ENCODE peak calls at places on chromosomes 13 and 19, in seven cellular contexts. One of them, this sample, is unnamed. For H3K36me3, the result is how much of the 10 kb centered on the place peaks cover.

GRCh38 chr13:34720618-34721017 is 221.5 kb upstream of the NBEA start:
- DNase-seq in aorta: no peak
- DNase-seq in lower lobe of right lung: no peak
- DNase-seq in fibroblast of lung: peak
- DNase-seq in upper lobe of right lung: no peak
- DNase-seq in BJ: no peak
- DNase-seq in pancreas: no peak
- DNase-seq in this sample: no peak

GRCh38 chr13:45393941-45394570 is 24.1 kb downstream of the SLC25A30 start:
- DNase-seq in aorta: no peak
- DNase-seq in lower lobe of right lung: no peak
- DNase-seq in fibroblast of lung: peak
- DNase-seq in BJ: no peak
- DNase-seq in pancreas: peak
- DNase-seq in upper lobe of right lung: no peak
- DNase-seq in this sample: no peak

GRCh38 chr13:63636231-63636993 is 2220.8 kb upstream of the PCDH20 start:
- DNase-seq in fibroblast of lung: no peak
- DNase-seq in aorta: no peak
- DNase-seq in pancreas: no peak
- DNase-seq in upper lobe of right lung: no peak
- DNase-seq in lower lobe of right lung: no peak
- DNase-seq in BJ: no peak
- DNase-seq in this sample: no peak

GRCh38 chr19:47726467-47726866 is 13.2 kb downstream of the EHD2 start:
- DNase-seq in fibroblast of lung: peak
- DNase-seq in upper lobe of right lung: no peak
- DNase-seq in aorta: no peak
- DNase-seq in lower lobe of right lung: no peak
- DNase-seq in BJ: peak
- DNase-seq in pancreas: no peak
- DNase-seq in this sample: no peak

GRCh38 chr19:17076539-17076919 is 952 bp downstream of the MYO9B start:
- DNase-seq in pancreas: no peak
- DNase-seq in aorta: no peak
- DNase-seq in BJ: no peak
- DNase-seq in fibroblast of lung: no peak
- DNase-seq in lower lobe of right lung: no peak
- DNase-seq in upper lobe of right lung: no peak
- DNase-seq in this sample: no peak

GRCh38 chr13:43684947-43685725 is 101.6 kb downstream of the ENOX1 start:
- DNase-seq in BJ: no peak
- DNase-seq in fibroblast of lung: no peak
- DNase-seq in pancreas: no peak
- DNase-seq in aorta: no peak
- DNase-seq in lower lobe of right lung: no peak
- DNase-seq in upper lobe of right lung: no peak
- DNase-seq in this sample: no peak

GRCh38 chr13:23984541-23984940 is 87.2 kb upstream of the C1QTNF9B start:
- DNase-seq in lower lobe of right lung: no peak
- DNase-seq in BJ: no peak
- DNase-seq in fibroblast of lung: peak
- DNase-seq in pancreas: peak
- DNase-seq in aorta: no peak
- DNase-seq in upper lobe of right lung: no peak
- DNase-seq in this sample: no peak

GRCh38 chr19:16876904-16877361 is 11.9 kb upstream of the F2RL3 start:
- DNase-seq in BJ: no peak
- DNase-seq in pancreas: no peak
- DNase-seq in lower lobe of right lung: no peak
- DNase-seq in upper lobe of right lung: no peak
- DNase-seq in fibroblast of lung: peak
- DNase-seq in aorta: no peak
- DNase-seq in this sample: no peak

GRCh38 chr13:47004022-47004421 is 107.2 kb upstream of the HTR2A start:
- DNase-seq in upper lobe of right lung: no peak
- DNase-seq in fibroblast of lung: peak
- DNase-seq in pancreas: no peak
- DNase-seq in lower lobe of right lung: no peak
- DNase-seq in aorta: no peak
- DNase-seq in BJ: no peak
- DNase-seq in this sample: no peak

GRCh38 chr19:16328824-16329482 is 4.3 kb downstream of the KLF2 start:
- DNase-seq in lower lobe of right lung: peak
- DNase-seq in fibroblast of lung: no peak
- DNase-seq in upper lobe of right lung: no peak
- DNase-seq in pancreas: no peak
- DNase-seq in aorta: no peak
- DNase-seq in BJ: no peak
- DNase-seq in this sample: no peak

GRCh38 chr13:44196186-44196751 is 177.4 kb upstream of the SERP2 start:
- DNase-seq in pancreas: no peak
- DNase-seq in BJ: no peak
- DNase-seq in upper lobe of right lung: no peak
- DNase-seq in lower lobe of right lung: no peak
- DNase-seq in fibroblast of lung: no peak
- DNase-seq in aorta: no peak
- DNase-seq in this sample: no peak

GRCh38 chr13:67366533-67366932 is 136.4 kb upstream of the PCDH9 start:
- DNase-seq in aorta: no peak
- DNase-seq in fibroblast of lung: peak
- DNase-seq in pancreas: no peak
- DNase-seq in lower lobe of right lung: no peak
- DNase-seq in upper lobe of right lung: no peak
- DNase-seq in BJ: no peak
- DNase-seq in this sample: no peak

GRCh38 chr13:38159710-38160109 is 189.9 kb upstream of the UFM1 start:
- DNase-seq in BJ: no peak
- DNase-seq in aorta: no peak
- DNase-seq in fibroblast of lung: no peak
- DNase-seq in upper lobe of right lung: no peak
- DNase-seq in pancreas: no peak
- DNase-seq in lower lobe of right lung: no peak
- DNase-seq in this sample: no peak

GRCh38 chr19:42280761-42281174 is 11.7 kb downstream of the CIC start:
- DNase-seq in upper lobe of right lung: no peak
- DNase-seq in pancreas: peak
- DNase-seq in lower lobe of right lung: no peak
- DNase-seq in fibroblast of lung: peak
- DNase-seq in aorta: peak
- DNase-seq in BJ: no peak
- DNase-seq in this sample: peak

GRCh38 chr19:54248016-54248601 is 5.5 kb upstream of the LILRA6 start:
- DNase-seq in upper lobe of right lung: no peak
- DNase-seq in lower lobe of right lung: peak
- DNase-seq in BJ: no peak
- DNase-seq in aorta: no peak
- DNase-seq in pancreas: no peak
- DNase-seq in fibroblast of lung: no peak
- DNase-seq in this sample: no peak

GRCh38 chr19:48480476-48481190 is 11.5 kb downstream of the CYTH2 start:
- DNase-seq in BJ: no peak
- DNase-seq in pancreas: no peak
- DNase-seq in lower lobe of right lung: no peak
- DNase-seq in fibroblast of lung: peak
- DNase-seq in upper lobe of right lung: peak
- DNase-seq in aorta: peak
- DNase-seq in this sample: no peak

GRCh38 chr19:16714702-16715294 is 4.8 kb upstream of the NWD1 start:
- DNase-seq in aorta: peak
- DNase-seq in fibroblast of lung: peak
- DNase-seq in pancreas: peak
- DNase-seq in upper lobe of right lung: peak
- DNase-seq in BJ: no peak
- DNase-seq in lower lobe of right lung: peak
- DNase-seq in this sample: peak

DNA sequence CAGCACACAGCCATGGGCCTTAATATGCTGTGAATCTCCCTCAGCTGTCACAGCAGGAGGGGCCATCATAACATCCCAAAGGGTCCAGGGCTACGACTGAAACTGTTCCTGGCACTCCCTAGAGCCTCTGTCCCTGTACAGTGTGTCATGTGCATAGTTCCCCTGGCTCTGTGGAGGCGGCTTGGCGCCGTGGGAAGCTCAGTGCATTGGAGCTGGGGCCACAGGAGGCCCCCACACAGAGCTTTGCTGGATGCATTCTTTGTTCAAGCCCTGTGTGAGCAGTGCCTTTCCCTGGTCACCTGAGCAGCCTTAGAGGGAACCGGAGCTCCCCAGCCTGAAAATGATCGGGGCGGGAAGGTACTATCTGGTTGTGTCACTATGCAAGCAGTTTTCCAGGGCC is 21.4 kb downstream of the UBXN6 start:
- DNase-seq in fibroblast of lung: no peak
- DNase-seq in pancreas: no peak
- DNase-seq in BJ: no peak
- DNase-seq in lower lobe of right lung: no peak
- DNase-seq in upper lobe of right lung: no peak
- DNase-seq in aorta: no peak
- DNase-seq in this sample: no peak
- H3K36me3 ChIP-seq in fibroblast of lung: under half
- H3K36me3 ChIP-seq in pancreas: under half
- H3K36me3 ChIP-seq in BJ: under half
- H3K36me3 ChIP-seq in lower lobe of right lung: under half
- H3K36me3 ChIP-seq in upper lobe of right lung: under half
- H3K36me3 ChIP-seq in aorta: under half
- H3K36me3 ChIP-seq in this sample: under half

DNA sequence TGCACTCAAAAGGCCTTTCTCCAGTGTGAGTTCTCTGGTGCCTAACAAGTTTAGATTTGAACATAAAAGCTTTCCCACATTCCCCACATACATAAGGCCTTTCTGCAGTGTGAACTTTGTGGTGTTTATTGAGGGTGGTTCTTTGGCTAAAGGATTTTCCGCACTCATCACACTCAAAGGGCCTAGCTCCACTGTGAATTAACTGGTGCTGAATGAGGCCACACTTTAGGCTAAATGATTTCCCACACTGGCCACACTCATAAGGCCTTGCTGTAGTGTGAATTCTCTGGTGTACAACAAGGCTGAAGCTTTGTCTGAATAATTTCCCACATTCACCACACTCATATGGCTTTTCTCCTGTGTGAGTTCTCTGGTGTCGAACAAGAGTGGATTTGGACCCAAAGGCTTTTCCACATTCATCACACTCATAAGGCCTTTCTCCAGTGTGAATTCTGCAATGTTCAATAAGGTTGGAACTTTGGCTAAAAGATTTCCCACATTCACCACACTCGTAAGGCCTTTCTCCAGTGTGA is 6.2 kb downstream of the ZNF416 start:
- DNase-seq in BJ: no peak
- DNase-seq in fibroblast of lung: no peak
- DNase-seq in aorta: no peak
- DNase-seq in pancreas: no peak
- DNase-seq in lower lobe of right lung: no peak
- DNase-seq in upper lobe of right lung: no peak
- DNase-seq in this sample: no peak
- H3K36me3 ChIP-seq in BJ: under half
- H3K36me3 ChIP-seq in fibroblast of lung: under half
- H3K36me3 ChIP-seq in aorta: under half
- H3K36me3 ChIP-seq in pancreas: under half
- H3K36me3 ChIP-seq in lower lobe of right lung: under half
- H3K36me3 ChIP-seq in upper lobe of right lung: under half
- H3K36me3 ChIP-seq in this sample: under half

DNA sequence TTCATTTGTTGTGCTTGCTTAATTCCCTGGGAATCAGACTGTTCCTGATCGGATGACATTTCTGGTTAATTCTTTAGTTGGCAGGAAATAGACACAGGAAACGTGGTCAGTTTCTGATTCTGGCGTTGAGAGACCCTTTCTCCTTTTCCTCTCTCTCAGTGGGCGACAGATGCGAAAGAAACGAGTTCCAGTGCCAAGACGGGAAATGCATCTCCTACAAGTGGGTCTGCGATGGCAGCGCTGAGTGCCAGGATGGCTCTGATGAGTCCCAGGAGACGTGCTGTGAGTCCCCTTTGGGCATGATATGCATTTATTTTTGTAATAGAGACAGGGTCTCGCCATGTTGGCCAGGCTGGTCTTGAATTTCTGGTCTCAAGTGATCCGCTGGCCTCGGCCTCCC is 10.8 kb downstream of the LDLR start:
- DNase-seq in fibroblast of lung: no peak
- DNase-seq in pancreas: no peak
- DNase-seq in lower lobe of right lung: no peak
- DNase-seq in upper lobe of right lung: no peak
- DNase-seq in BJ: no peak
- DNase-seq in aorta: no peak
- DNase-seq in this sample: no peak
- H3K36me3 ChIP-seq in fibroblast of lung: under half
- H3K36me3 ChIP-seq in pancreas: under half
- H3K36me3 ChIP-seq in lower lobe of right lung: half or more
- H3K36me3 ChIP-seq in upper lobe of right lung: under half
- H3K36me3 ChIP-seq in BJ: under half
- H3K36me3 ChIP-seq in aorta: under half
- H3K36me3 ChIP-seq in this sample: under half

GRCh38 chr13:75153834-75154233 is 328.1 kb downstream of the TBC1D4 start:
- DNase-seq in upper lobe of right lung: no peak
- DNase-seq in BJ: no peak
- DNase-seq in lower lobe of right lung: no peak
- DNase-seq in fibroblast of lung: peak
- DNase-seq in aorta: no peak
- DNase-seq in pancreas: no peak
- DNase-seq in this sample: no peak
- H3K36me3 ChIP-seq in upper lobe of right lung: under half
- H3K36me3 ChIP-seq in BJ: under half
- H3K36me3 ChIP-seq in lower lobe of right lung: under half
- H3K36me3 ChIP-seq in fibroblast of lung: under half
- H3K36me3 ChIP-seq in aorta: under half
- H3K36me3 ChIP-seq in pancreas: under half
- H3K36me3 ChIP-seq in this sample: under half

This sample was measured in mucosa of descending colon.